ENCODE peak calls at places on chromosomes 4 and X, in four cellular contexts. One of them, this sample, is unnamed.

GRCh38 chrX:153445856-153446635 is at the start of gene TREX2:
- DNase-seq in ELF-1: peak
- DNase-seq in NCI-H226: no peak
- DNase-seq in EH: no peak
- DNase-seq in this sample: no peak

GRCh38 chrX:5458300-5458699 is 770.4 kb downstream of the NLGN4X start:
- DNase-seq in EH: no peak
- DNase-seq in NCI-H226: no peak
- DNase-seq in ELF-1: no peak
- DNase-seq in this sample: no peak

GRCh38 chrX:103400931-103401330 is 24.6 kb downstream of the BEX3 start:
- DNase-seq in EH: no peak
- DNase-seq in ELF-1: no peak
- DNase-seq in NCI-H226: no peak
- DNase-seq in this sample: no peak

GRCh38 chr4:52996261-52997131 is 134.4 kb downstream of the RASL11B start:
- DNase-seq in ELF-1: peak
- DNase-seq in NCI-H226: no peak
- DNase-seq in EH: peak
- DNase-seq in this sample: peak

GRCh38 chr4:76473186-76473585 is 38.2 kb downstream of the SHROOM3 start:
- DNase-seq in EH: no peak
- DNase-seq in NCI-H226: no peak
- DNase-seq in ELF-1: no peak
- DNase-seq in this sample: no peak

GRCh38 chr4:119105605-119106004 is 30.0 kb upstream of the MYOZ2 start:
- DNase-seq in NCI-H226: no peak
- DNase-seq in EH: peak
- DNase-seq in ELF-1: no peak
- DNase-seq in this sample: no peak

GRCh38 chr4:336099-336892 is 1.3 kb upstream of the ZNF141 start:
- DNase-seq in ELF-1: peak
- DNase-seq in EH: no peak
- DNase-seq in NCI-H226: no peak
- DNase-seq in this sample: no peak

GRCh38 chr4:94595880-94596483 is 144.2 kb downstream of the PDLIM5 start:
- DNase-seq in ELF-1: no peak
- DNase-seq in EH: peak
- DNase-seq in NCI-H226: peak
- DNase-seq in this sample: peak

GRCh38 chr4:17578482-17578891 is 1.5 kb downstream of the LAP3 start:
- DNase-seq in EH: peak
- DNase-seq in NCI-H226: no peak
- DNase-seq in ELF-1: no peak
- DNase-seq in this sample: no peak

GRCh38 chrX:5733483-5733882 is 495.2 kb downstream of the NLGN4X start:
- DNase-seq in ELF-1: no peak
- DNase-seq in EH: no peak
- DNase-seq in NCI-H226: no peak
- DNase-seq in this sample: no peak

GRCh38 chrX:19332983-19333382 is 10.7 kb upstream of the PDHA1 start:
- DNase-seq in NCI-H226: no peak
- DNase-seq in ELF-1: peak
- DNase-seq in EH: peak
- DNase-seq in this sample: no peak

GRCh38 chr4:3387943-3388348 is 53.8 kb upstream of the HGFAC start:
- DNase-seq in NCI-H226: no peak
- DNase-seq in ELF-1: peak
- DNase-seq in EH: peak
- DNase-seq in this sample: no peak

GRCh38 chr4:1717129-1718094 is 3.7 kb downstream of the TMEM129 start:
- DNase-seq in NCI-H226: no peak
- DNase-seq in ELF-1: no peak
- DNase-seq in EH: no peak
- DNase-seq in this sample: no peak

GRCh38 chrX:20595928-20596550 is 329.3 kb upstream of the RPS6KA3 start:
- DNase-seq in ELF-1: peak
- DNase-seq in EH: no peak
- DNase-seq in NCI-H226: no peak
- DNase-seq in this sample: no peak

GRCh38 chr4:98558366-98558765 is 100.0 kb downstream of the TSPAN5 start:
- DNase-seq in ELF-1: no peak
- DNase-seq in NCI-H226: no peak
- DNase-seq in EH: no peak
- DNase-seq in this sample: no peak

GRCh38 chr4:71270901-71271300 is 67.9 kb upstream of the SLC4A4 start:
- DNase-seq in EH: peak
- DNase-seq in NCI-H226: no peak
- DNase-seq in ELF-1: peak
- DNase-seq in this sample: no peak

GRCh38 chrX:52271212-52271611 is 86.5 kb downstream of the MAGED4 start:
- DNase-seq in EH: peak
- DNase-seq in ELF-1: peak
- DNase-seq in NCI-H226: no peak
- DNase-seq in this sample: no peak

GRCh38 chrX:130626521-130626920 is 224.7 kb downstream of the RBMX2 start:
- DNase-seq in EH: peak
- DNase-seq in NCI-H226: no peak
- DNase-seq in ELF-1: no peak
- DNase-seq in this sample: no peak

GRCh38 chrX:57905141-57905540 is 5.1 kb downstream of the ZXDA start:
- DNase-seq in ELF-1: no peak
- DNase-seq in NCI-H226: no peak
- DNase-seq in EH: no peak
- DNase-seq in this sample: no peak

GRCh38 chr4:1241466-1241935 is 7.4 kb downstream of the CTBP1 start:
- DNase-seq in EH: no peak
- DNase-seq in NCI-H226: no peak
- DNase-seq in ELF-1: no peak
- DNase-seq in this sample: no peak

GRCh38 chr4:10074076-10074766 is 42.4 kb downstream of the WDR1 start:
- DNase-seq in EH: no peak
- DNase-seq in ELF-1: no peak
- DNase-seq in NCI-H226: no peak
- DNase-seq in this sample: no peak

GRCh38 chrX:69163936-69164741 is 1.1 kb downstream of the PJA1 start:
- DNase-seq in EH: peak
- DNase-seq in NCI-H226: no peak
- DNase-seq in ELF-1: peak
- DNase-seq in this sample: no peak

GRCh38 chrX:44032479-44032878 is 59.3 kb upstream of the NDP start:
- DNase-seq in EH: no peak
- DNase-seq in ELF-1: no peak
- DNase-seq in NCI-H226: no peak
- DNase-seq in this sample: no peak

GRCh38 chr4:61427818-61428495 is 227.8 kb downstream of the ADGRL3 start:
- DNase-seq in ELF-1: no peak
- DNase-seq in EH: no peak
- DNase-seq in NCI-H226: no peak
- DNase-seq in this sample: no peak

GRCh38 chr4:2803624-2804448 is 11.0 kb downstream of the SH3BP2 start:
- DNase-seq in NCI-H226: no peak
- DNase-seq in EH: peak
- DNase-seq in ELF-1: no peak
- DNase-seq in this sample: no peak

This sample was measured in NCI-H446 treated with DMSO at 0.1 percent for 48 hours.